ENCODE peak calls at places on chromosomes 7 and 10, in five cellular contexts. One of them, this sample, is unnamed.

GRCh38 chr10:101226888-101227736 is 2.2 kb downstream of the LBX1 start:
- DNase-seq in heart left ventricle: no peak
- DNase-seq in AG04450: no peak
- DNase-seq in HFF-Myc: no peak
- DNase-seq in A549: no peak
- DNase-seq in this sample: no peak

GRCh38 chr10:1102392-1102791 is 46.2 kb downstream of the WDR37 start:
- DNase-seq in HFF-Myc: no peak
- DNase-seq in AG04450: no peak
- DNase-seq in A549: no peak
- DNase-seq in heart left ventricle: no peak
- DNase-seq in this sample: no peak

GRCh38 chr7:50073093-50073492 is 20.0 kb downstream of the ZPBP start:
- DNase-seq in HFF-Myc: no peak
- DNase-seq in A549: no peak
- DNase-seq in AG04450: no peak
- DNase-seq in heart left ventricle: no peak
- DNase-seq in this sample: no peak

GRCh38 chr10:100741386-100742066 is 3.9 kb upstream of the PAX2 start:
- DNase-seq in HFF-Myc: no peak
- DNase-seq in heart left ventricle: no peak
- DNase-seq in A549: no peak
- DNase-seq in AG04450: no peak
- DNase-seq in this sample: no peak

GRCh38 chr10:819326-819725 is 112.2 kb downstream of the LARP4B start:
- DNase-seq in A549: no peak
- DNase-seq in heart left ventricle: no peak
- DNase-seq in HFF-Myc: no peak
- DNase-seq in AG04450: no peak
- DNase-seq in this sample: no peak

GRCh38 chr10:100341953-100342626 is 4.9 kb upstream of the SCD start:
- DNase-seq in A549: peak
- DNase-seq in HFF-Myc: peak
- DNase-seq in AG04450: no peak
- DNase-seq in heart left ventricle: no peak
- DNase-seq in this sample: no peak

GRCh38 chr10:103666109-103666508 is 172.6 kb downstream of the NEURL1 start:
- DNase-seq in AG04450: no peak
- DNase-seq in HFF-Myc: no peak
- DNase-seq in heart left ventricle: no peak
- DNase-seq in A549: peak
- DNase-seq in this sample: no peak

GRCh38 chr10:6701289-6701688 is 121.2 kb upstream of the PRKCQ start:
- DNase-seq in HFF-Myc: no peak
- DNase-seq in A549: peak
- DNase-seq in heart left ventricle: no peak
- DNase-seq in AG04450: no peak
- DNase-seq in this sample: no peak

GRCh38 chr7:139321071-139321745 is 19.9 kb upstream of the FMC1 start:
- DNase-seq in A549: peak
- DNase-seq in AG04450: no peak
- DNase-seq in heart left ventricle: no peak
- DNase-seq in HFF-Myc: no peak
- DNase-seq in this sample: peak

GRCh38 chr10:29064665-29065064 is 224.2 kb upstream of the LYZL1 start:
- DNase-seq in A549: peak
- DNase-seq in HFF-Myc: no peak
- DNase-seq in AG04450: no peak
- DNase-seq in heart left ventricle: no peak
- DNase-seq in this sample: no peak

GRCh38 chr7:75842836-75843446 is 29.3 kb upstream of the CCL24 start:
- DNase-seq in heart left ventricle: no peak
- DNase-seq in HFF-Myc: peak
- DNase-seq in AG04450: peak
- DNase-seq in A549: peak
- DNase-seq in this sample: peak

GRCh38 chr7:105982388-105982787 is 19.3 kb downstream of the CDHR3 start:
- DNase-seq in A549: no peak
- DNase-seq in AG04450: no peak
- DNase-seq in HFF-Myc: no peak
- DNase-seq in heart left ventricle: no peak
- DNase-seq in this sample: no peak

GRCh38 chr10:133391761-133392518 is 2.0 kb upstream of the MTG1 start:
- DNase-seq in A549: no peak
- DNase-seq in AG04450: no peak
- DNase-seq in HFF-Myc: no peak
- DNase-seq in heart left ventricle: no peak
- DNase-seq in this sample: no peak

GRCh38 chr10:129849452-129849750 is 114.7 kb downstream of the EBF3 start:
- DNase-seq in A549: no peak
- DNase-seq in AG04450: no peak
- DNase-seq in HFF-Myc: no peak
- DNase-seq in heart left ventricle: no peak
- DNase-seq in this sample: no peak

DNA sequence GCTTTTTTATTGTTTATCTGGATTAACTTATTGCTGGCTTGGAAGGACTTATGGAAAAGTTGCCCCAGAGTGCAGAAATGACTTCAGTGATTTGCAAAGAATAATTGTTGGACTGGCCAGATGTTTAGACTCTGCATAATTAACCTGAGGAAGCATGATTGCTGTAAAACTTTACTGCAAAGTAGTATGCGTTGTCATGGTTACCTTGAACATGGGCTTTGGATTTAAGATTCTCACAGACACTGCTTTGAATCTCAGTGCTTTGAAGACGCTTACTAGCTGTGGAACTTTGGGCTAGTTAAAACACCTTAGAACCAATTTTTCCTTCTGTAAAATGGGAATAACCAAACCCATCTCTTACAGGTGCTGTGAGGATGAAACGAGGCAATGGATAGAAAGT is 425.2 kb upstream of the GALNT17 start:
- DNase-seq in heart left ventricle: no peak
- DNase-seq in AG04450: no peak
- DNase-seq in HFF-Myc: no peak
- DNase-seq in A549: no peak
- DNase-seq in this sample: no peak
- H3K4me3 ChIP-seq in heart left ventricle: no peak
- H3K4me3 ChIP-seq in AG04450: no peak
- H3K4me3 ChIP-seq in HFF-Myc: no peak
- H3K4me3 ChIP-seq in A549: no peak
- H3K4me3 ChIP-seq in this sample: no peak

GRCh38 chr10:95480102-95480900 is 80.9 kb downstream of the SORBS1 start:
- DNase-seq in A549: no peak
- DNase-seq in heart left ventricle: no peak
- DNase-seq in HFF-Myc: no peak
- DNase-seq in AG04450: no peak
- DNase-seq in this sample: no peak
- TF ChIP-seq CTCF in A549: no peak
- TF ChIP-seq CTCF in heart left ventricle: no peak
- TF ChIP-seq CTCF in HFF-Myc: no peak
- TF ChIP-seq CTCF in AG04450: no peak
- TF ChIP-seq CTCF in this sample: no peak

DNA sequence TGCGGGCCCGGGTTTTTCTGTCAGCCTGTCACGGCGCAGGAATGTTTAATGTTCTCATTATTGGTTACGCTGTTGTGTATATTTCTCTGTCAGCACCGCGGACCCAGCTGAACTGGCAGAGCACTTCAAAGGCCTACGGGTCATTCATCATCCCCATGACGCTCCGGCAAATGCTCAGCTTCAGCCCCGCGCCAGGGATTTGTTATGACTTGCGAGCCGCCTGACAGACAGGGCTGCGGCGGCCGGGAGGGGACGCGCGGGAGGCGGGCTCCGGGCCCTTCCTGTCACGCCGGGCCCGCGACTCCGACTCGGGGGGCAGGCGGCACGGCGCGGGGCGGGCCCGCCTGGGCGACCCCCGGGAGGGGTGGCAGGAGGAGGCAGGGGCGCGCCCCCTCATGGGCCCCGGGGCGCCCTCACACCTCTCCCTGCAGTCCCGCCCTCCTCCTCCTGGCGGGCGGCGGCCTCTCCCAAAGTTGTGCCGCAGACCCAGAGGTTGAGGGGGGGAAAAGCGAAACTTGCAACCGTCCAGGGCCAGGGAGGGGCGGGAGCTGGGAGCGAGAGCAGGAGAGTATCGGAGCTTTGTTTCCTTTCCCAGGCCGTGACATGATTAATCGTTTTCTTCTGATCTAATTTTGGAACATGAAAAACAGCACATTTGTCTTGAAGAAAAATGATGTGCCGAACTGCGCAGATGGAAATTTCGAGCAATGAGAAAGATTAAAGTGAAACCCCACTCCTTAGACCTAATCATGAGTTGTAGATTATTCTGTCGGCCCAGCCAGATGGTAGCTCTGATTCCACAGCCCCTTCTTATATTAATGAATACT is 59.3 kb upstream of the COMTD1 start:
- DNase-seq in A549: peak
- DNase-seq in heart left ventricle: peak
- DNase-seq in AG04450: peak
- DNase-seq in HFF-Myc: peak
- DNase-seq in this sample: peak
- H3K4me3 ChIP-seq in A549: peak
- H3K4me3 ChIP-seq in heart left ventricle: peak
- H3K4me3 ChIP-seq in AG04450: peak
- H3K4me3 ChIP-seq in HFF-Myc: peak
- H3K4me3 ChIP-seq in this sample: peak

GRCh38 chr10:94314913-94315545 is 47.7 kb downstream of the NOC3L start:
- DNase-seq in heart left ventricle: no peak
- DNase-seq in A549: no peak
- DNase-seq in HFF-Myc: no peak
- DNase-seq in AG04450: no peak
- DNase-seq in this sample: no peak
- TF ChIP-seq CTCF in heart left ventricle: no peak
- TF ChIP-seq CTCF in A549: no peak
- TF ChIP-seq CTCF in HFF-Myc: peak
- TF ChIP-seq CTCF in AG04450: peak
- TF ChIP-seq CTCF in this sample: no peak

DNA sequence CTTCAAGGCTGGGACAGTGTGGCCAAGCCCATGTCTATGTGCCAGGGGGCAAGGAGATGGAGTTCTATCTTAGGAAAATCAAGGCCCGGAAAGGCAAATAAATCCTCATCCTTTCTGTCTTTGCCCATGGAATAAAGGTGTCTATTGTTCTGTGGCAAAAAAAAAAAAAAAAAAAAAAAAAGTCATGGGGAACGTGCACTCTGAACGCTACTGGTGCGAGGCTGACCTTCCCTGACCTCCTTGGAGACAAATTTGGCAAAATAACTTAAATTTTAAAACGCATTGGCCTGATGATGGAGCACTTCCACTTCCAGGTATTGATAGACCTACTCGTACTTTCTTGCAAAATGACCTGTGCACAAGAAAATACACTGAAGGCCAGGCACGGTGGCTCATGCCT is 12.2 kb upstream of the BAG3 start:
- DNase-seq in A549: no peak
- DNase-seq in AG04450: no peak
- DNase-seq in HFF-Myc: no peak
- DNase-seq in heart left ventricle: no peak
- DNase-seq in this sample: no peak
- H3K4me3 ChIP-seq in A549: no peak
- H3K4me3 ChIP-seq in AG04450: no peak
- H3K4me3 ChIP-seq in HFF-Myc: no peak
- H3K4me3 ChIP-seq in heart left ventricle: no peak
- H3K4me3 ChIP-seq in this sample: no peak

DNA sequence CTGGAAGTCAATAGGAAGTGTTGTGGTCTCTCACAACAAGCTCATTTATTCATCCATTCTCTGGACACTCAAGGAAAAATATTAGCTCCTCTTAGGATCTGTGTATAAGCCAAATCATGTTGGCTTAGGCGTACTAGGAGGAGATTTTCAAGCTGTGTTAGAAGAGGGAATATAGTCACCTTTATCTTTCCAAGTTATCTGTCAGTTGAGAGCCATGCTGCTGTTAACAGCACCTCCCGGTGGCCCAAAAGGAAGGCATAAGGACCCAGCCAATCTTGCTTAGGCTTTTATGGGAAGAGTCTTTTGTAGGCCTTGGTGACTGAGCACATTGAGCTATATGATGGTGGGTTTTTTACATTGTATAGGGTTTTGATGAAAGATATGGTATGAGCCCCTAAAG is 220.0 kb downstream of the LRMDA start:
- DNase-seq in A549: peak
- DNase-seq in HFF-Myc: no peak
- DNase-seq in AG04450: no peak
- DNase-seq in heart left ventricle: no peak
- DNase-seq in this sample: no peak
- TF ChIP-seq CTCF in A549: peak
- TF ChIP-seq CTCF in HFF-Myc: peak
- TF ChIP-seq CTCF in AG04450: no peak
- TF ChIP-seq CTCF in heart left ventricle: no peak
- TF ChIP-seq CTCF in this sample: peak

This sample was measured in retinal pigment epithelial cell.